ENCODE peak calls at places on chromosomes 4 and X, in eight cellular contexts. I is HCT116; P is CD8-positive, alpha-beta T cell; H is ascending aorta; M is heart left ventricle; B is adrenal gland; Q is upper lobe of left lung; D is colonic mucosa. S is an unnamed sample. For H3K4me1, the result is how much of the 10 kb centered on the place peaks cover.

GRCh38 chr4:109444182-109444844 is 10.7 kb downstream of the SEC24B start:
- DNase-seq in I (no peak), M (no peak), B (no peak), P (no peak), D (no peak), H (no peak), Q (no peak), S (no peak)

GRCh38 chr4:101306225-101306624 is 41.1 kb downstream of the PPP3CA start:
- DNase-seq in Q (peak), M (no peak), P (no peak), I (no peak), B (no peak), H (no peak), D (no peak), S (no peak)

GRCh38 chr4:121277194-121278105 is 103.4 kb downstream of the QRFPR start:
- DNase-seq in B (no peak), H (no peak), D (no peak), I (peak), M (no peak), P (no peak), Q (no peak), S (no peak)

GRCh38 chr4:165540206-165540865 is 161.5 kb downstream of the CPE start:
- DNase-seq in H (no peak), Q (no peak), M (no peak), P (no peak), B (no peak), I (no peak), D (no peak), S (no peak)

GRCh38 chrX:40149286-40150175 is 51.8 kb upstream of the BCOR start:
- DNase-seq in D (no peak), Q (no peak), P (no peak), H (no peak), I (no peak), M (no peak), B (no peak), S (no peak)

GRCh38 chr4:112357453-112357852 is 60.3 kb downstream of the ALPK1 start:
- DNase-seq in M (no peak), B (no peak), D (no peak), I (no peak), H (no peak), P (no peak), Q (no peak), S (no peak)

GRCh38 chr4:14877246-14878220 is 124.7 kb upstream of the CPEB2 start:
- DNase-seq in D (no peak), Q (peak), P (no peak), I (no peak), H (no peak), M (no peak), B (peak), S (no peak)

GRCh38 chr4:3229964-3230363 is 19.0 kb upstream of the MSANTD1 start:
- DNase-seq in D (no peak), I (no peak), H (no peak), M (no peak), B (no peak), Q (no peak), P (no peak), S (peak)

GRCh38 chr4:25065451-25065850 is 34.7 kb upstream of the LGI2 start:
- DNase-seq in D (no peak), H (no peak), B (no peak), P (no peak), I (no peak), M (no peak), Q (no peak), S (no peak)

GRCh38 chr4:95197353-95197752 is 351.4 kb downstream of the UNC5C start:
- DNase-seq in H (no peak), I (no peak), Q (no peak), B (no peak), P (no peak), M (no peak), D (no peak), S (no peak)

GRCh38 chr4:139144911-139145551 is 32.0 kb downstream of the ELF2 start:
- DNase-seq in M (no peak), D (peak), H (no peak), B (no peak), I (no peak), P (no peak), Q (peak), S (no peak)

GRCh38 chrX:68936608-68937007 is 107.8 kb downstream of the EFNB1 start:
- DNase-seq in M (no peak), D (no peak), P (no peak), I (no peak), Q (peak), H (no peak), B (peak), S (no peak)

GRCh38 chr4:105196523-105197145 is 50.0 kb downstream of the TET2 start:
- DNase-seq in M (no peak), I (peak), Q (no peak), P (no peak), D (no peak), B (no peak), H (no peak), S (no peak)

GRCh38 chr4:105192910-105193309 is 46.2 kb downstream of the TET2 start:
- DNase-seq in Q (no peak), H (no peak), B (no peak), P (no peak), D (no peak), M (no peak), I (no peak), S (no peak)

GRCh38 chr4:105198541-105198940 is 51.9 kb downstream of the TET2 start:
- DNase-seq in Q (no peak), D (no peak), B (no peak), I (no peak), M (no peak), H (no peak), P (no peak), S (no peak)

GRCh38 chr4:105194328-105195231 is 47.9 kb downstream of the TET2 start:
- DNase-seq in H (no peak), D (no peak), P (no peak), Q (no peak), B (no peak), M (no peak), I (no peak), S (no peak)

DNA sequence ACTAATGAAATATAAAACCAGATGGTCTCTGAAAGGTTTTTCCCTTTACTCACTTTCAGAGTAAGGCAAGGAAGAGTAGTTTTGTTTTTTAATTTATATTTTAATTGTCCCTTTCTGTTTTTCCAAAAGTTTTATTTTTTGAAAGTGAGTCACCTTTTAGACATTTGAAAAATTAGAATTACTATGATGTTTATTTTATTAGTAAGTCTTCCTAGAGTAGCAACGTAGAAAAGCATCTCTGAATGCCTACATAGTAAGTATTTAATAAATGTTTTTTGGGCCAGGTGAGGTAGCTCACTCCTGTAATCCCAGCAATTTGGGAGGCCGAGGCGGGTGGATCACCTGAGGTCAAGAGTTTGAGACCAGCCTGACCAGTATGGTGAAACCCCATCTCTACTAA is 51.1 kb downstream of the TET2 start:
- DNase-seq in I (no peak), P (no peak), B (no peak), Q (no peak), D (no peak), H (no peak), M (no peak), S (no peak)
- H3K4me1 ChIP-seq in I (under half), P (under half), B (under half), Q (under half), D (under half), H (under half), M (under half), S (under half)

GRCh38 chr4:12674184-12674583 is 810.0 kb downstream of the RAB28 start:
- DNase-seq in D (no peak), I (no peak), P (no peak), M (no peak), H (no peak), Q (no peak), B (no peak), S (no peak)

DNA sequence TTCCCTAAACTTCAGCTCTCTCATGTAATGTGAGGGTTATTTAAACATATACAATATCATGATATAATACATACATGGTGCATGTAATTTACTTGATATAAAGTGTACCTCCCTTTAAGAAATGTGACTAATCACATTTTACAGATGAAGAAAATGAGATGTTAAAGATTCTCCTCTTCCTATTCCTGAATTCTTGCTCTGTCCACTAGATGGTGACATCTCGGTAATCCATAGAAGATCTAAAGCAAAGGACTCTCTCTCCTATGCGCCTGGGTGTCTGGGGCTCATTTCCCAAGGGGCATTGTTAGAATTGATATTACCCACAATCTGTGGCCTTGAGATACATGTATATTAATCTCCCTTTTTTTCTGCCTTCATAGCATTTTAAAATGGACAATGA is 804.9 kb downstream of the RAB28 start:
- DNase-seq in I (peak), H (no peak), B (no peak), Q (no peak), P (no peak), D (no peak), M (no peak), S (no peak)
- TF ChIP-seq CTCF in I (peak), H (no peak), B (no peak), Q (no peak), P (no peak), D (no peak), M (peak), S (no peak)

GRCh38 chr4:152258391-152258790 is 277.5 kb downstream of the FBXW7 start:
- DNase-seq in Q (no peak), H (no peak), I (no peak), B (no peak), P (no peak), M (no peak), D (no peak), S (no peak)
- H3K4me1 ChIP-seq in Q (under half), H (under half), I (half or more), B (under half), P (under half), M (under half), D (under half), S (under half)

DNA sequence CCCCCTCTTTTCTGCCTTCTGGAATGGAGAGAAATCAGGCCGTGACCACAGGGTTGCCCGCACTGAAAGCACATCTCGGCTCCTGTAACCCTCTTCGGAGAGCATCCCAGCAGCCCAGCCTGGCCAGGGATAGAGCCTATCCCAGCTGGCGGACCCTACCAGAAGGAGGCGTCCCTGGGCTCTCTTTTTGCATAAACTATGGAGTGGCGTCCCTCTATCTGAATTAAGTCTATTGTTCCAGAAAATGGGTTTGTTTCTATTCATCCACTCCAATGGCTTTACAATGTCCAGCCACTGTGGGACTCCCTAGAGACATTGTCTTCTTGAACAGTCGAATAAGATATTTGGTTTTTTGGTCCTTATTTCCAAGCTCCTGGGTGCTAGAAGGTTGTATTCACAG is 689 bp upstream of the NHSL2 start:
- DNase-seq in D (no peak), H (no peak), B (no peak), Q (no peak), P (no peak), I (no peak), M (peak), S (no peak)
- TF ChIP-seq CTCF in D (no peak), H (no peak), B (no peak), Q (no peak), P (no peak), I (no peak), M (peak), S (no peak)

GRCh38 chr4:5055411-5055810 is 4.1 kb downstream of the STK32B start:
- DNase-seq in P (no peak), D (no peak), I (no peak), Q (no peak), M (no peak), B (no peak), H (no peak), S (no peak)
- H3K4me1 ChIP-seq in P (under half), D (under half), I (under half), Q (under half), M (under half), B (under half), H (under half), S (under half)

GRCh38 chr4:178752954-178753525 is 1310.8 kb upstream of the AGA start:
- DNase-seq in D (no peak), H (no peak), M (no peak), Q (no peak), P (no peak), B (no peak), I (no peak), S (no peak)
- TF ChIP-seq CTCF in D (no peak), H (no peak), M (no peak), Q (no peak), P (no peak), B (no peak), I (no peak), S (no peak)

GRCh38 chr4:122673252-122673651 is 52.4 kb upstream of the IL21 start:
- DNase-seq in M (no peak), Q (no peak), P (no peak), B (no peak), H (no peak), D (peak), I (no peak), S (no peak)

GRCh38 chr4:122668241-122668640 is 47.4 kb upstream of the IL21 start:
- DNase-seq in H (no peak), M (no peak), B (no peak), D (no peak), P (no peak), Q (no peak), I (no peak), S (no peak)

GRCh38 chr4:122669911-122670738 is 49.3 kb upstream of the IL21 start:
- DNase-seq in Q (no peak), I (no peak), B (no peak), H (no peak), M (peak), D (no peak), P (no peak), S (no peak)

GRCh38 chr4:122674371-122674770 is 53.5 kb upstream of the IL21 start:
- DNase-seq in I (no peak), D (no peak), H (no peak), B (no peak), P (no peak), Q (no peak), M (no peak), S (no peak)

GRCh38 chr4:122672091-122672490 is 51.2 kb upstream of the IL21 start:
- DNase-seq in H (no peak), I (no peak), Q (no peak), D (no peak), M (no peak), P (no peak), B (no peak), S (no peak)
- H3K4me1 ChIP-seq in H (under half), I (under half), Q (under half), D (under half), M (under half), P (under half), B (under half), S (under half)

S was measured in ovary.